ENCODE peak calls at places on chromosomes 6 and 20, in eight cellular contexts. B is tibial nerve, S is heart right ventricle, F is psoas muscle, X is PC-3, C is heart left ventricle, L is aorta, N is stomach. G is an unnamed sample.

GRCh38 chr6:143405381-143406154 is 44.9 kb downstream of the ADAT2 start:
- DNase-seq in C (no peak), S (no peak), L (no peak), B (no peak), F (no peak), N (no peak), X (peak; percentile 19), G (no peak)

GRCh38 chr6:109082178-109082577 is 12.5 kb downstream of the SESN1 start:
- DNase-seq in X (no peak), N (no peak), F (no peak), B (no peak), L (no peak), C (no peak), S (no peak), G (no peak)

GRCh38 chr6:98384766-98385165 is 449.6 kb upstream of the POU3F2 start:
- DNase-seq in N (no peak), L (no peak), X (no peak), C (no peak), S (no peak), B (no peak), F (no peak), G (peak; percentile 19)

GRCh38 chr6:134029495-134030455 is 22.6 kb downstream of the SLC2A12 start:
- DNase-seq in F (no peak), L (no peak), N (no peak), C (no peak), X (peak; percentile 69), B (no peak), S (no peak), G (no peak)

GRCh38 chr6:159074120-159074684 is 29.4 kb upstream of the TAGAP start:
- DNase-seq in S (no peak), F (no peak), L (no peak), B (peak; percentile 33), X (peak; percentile 6), C (no peak), N (no peak), G (peak; percentile 54)

GRCh38 chr6:64838726-64839125 is 868.3 kb downstream of the EYS start:
- DNase-seq in N (no peak), L (no peak), F (no peak), B (no peak), S (no peak), C (no peak), X (peak; percentile 25), G (no peak)

GRCh38 chr6:8192067-8192466 is 89.7 kb upstream of the EEF1E1 start:
- DNase-seq in S (no peak), F (no peak), N (no peak), C (no peak), X (no peak), B (no peak), L (no peak), G (peak; percentile 36)

GRCh38 chr6:27296106-27296783 is 15.8 kb downstream of the POM121L2 start:
- DNase-seq in F (no peak), B (no peak), L (no peak), S (no peak), X (peak; percentile 55), N (no peak), C (no peak), G (peak; percentile 91)

GRCh38 chr6:107361568-107362270 is 97.6 kb downstream of the PDSS2 start:
- DNase-seq in N (no peak), X (peak; percentile 16), L (no peak), C (no peak), B (no peak), S (no peak), F (no peak), G (peak; percentile 34)

GRCh38 chr6:53694800-53695394 is 29.3 kb upstream of the KLHL31 start:
- DNase-seq in F (no peak), B (no peak), S (no peak), X (no peak), C (no peak), N (no peak), L (no peak), G (no peak)

GRCh38 chr6:136717297-136717990 is 74.8 kb downstream of the MAP3K5 start:
- DNase-seq in C (no peak), L (no peak), F (no peak), B (no peak), S (no peak), X (no peak), N (no peak), G (no peak)

GRCh38 chr20:19974621-19975435 is 42.3 kb upstream of the NAA20 start:
- DNase-seq in B (peak; percentile 73), N (peak; percentile 88), C (peak; percentile 90), S (peak; percentile 85), X (peak; percentile 87), L (peak; percentile 94), F (peak; percentile 95), G (no peak)

GRCh38 chr20:13753436-13754036 is 31.2 kb downstream of the ESF1 start:
- DNase-seq in C (no peak), F (no peak), S (no peak), L (no peak), B (no peak), X (no peak), N (no peak), G (no peak)

DNA sequence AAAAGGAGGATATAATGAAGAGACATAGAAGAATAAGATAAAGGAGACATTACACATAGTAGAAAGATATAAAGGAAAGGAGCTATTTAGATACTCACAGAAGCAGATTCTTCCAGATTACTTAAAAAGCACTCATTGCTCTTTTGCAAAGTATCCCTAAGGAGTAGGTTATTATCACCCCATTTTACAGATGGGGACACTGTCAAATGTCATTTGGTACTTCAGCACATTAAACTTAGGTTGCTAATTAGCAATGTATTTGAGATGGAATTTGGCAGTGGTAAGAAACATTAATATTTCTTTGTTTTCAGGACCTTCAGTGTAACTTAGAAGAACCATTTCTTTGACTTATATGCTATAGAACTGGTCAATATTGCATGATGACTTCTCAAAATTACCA is 11.9 kb upstream of the HIVEP1 start:
- DNase-seq in N (no peak), C (no peak), L (no peak), X (no peak), F (no peak), B (no peak), S (no peak), G (no peak)
- H3K4me1 ChIP-seq in N (no peaks in the 10 kb centered on the region), C (no peaks in the 10 kb centered on the region), L (no peaks in the 10 kb centered on the region), X (peaks cover under 1% of the 10 kb centered on the region), F (no peaks in the 10 kb centered on the region), B (no peaks in the 10 kb centered on the region), S (no peaks in the 10 kb centered on the region), G (no peaks in the 10 kb centered on the region)

GRCh38 chr20:17872434-17872833 is 96.2 kb downstream of the SNX5 start:
- DNase-seq in S (no peak), F (no peak), N (no peak), C (no peak), X (no peak), L (peak; percentile 28), B (no peak), G (no peak)
- H3K4me1 ChIP-seq in S (peaks cover 21% of the 10 kb centered on the region), F (no peaks in the 10 kb centered on the region), N (peaks cover 33% of the 10 kb centered on the region), C (peaks cover 48% of the 10 kb centered on the region), X (peaks cover 17% of the 10 kb centered on the region), L (no peaks in the 10 kb centered on the region), B (no peaks in the 10 kb centered on the region), G (peaks cover 12% of the 10 kb centered on the region)

GRCh38 chr20:59019217-59019616 is at the start of gene TUBB1:
- DNase-seq in F (no peak), L (no peak), B (no peak), S (no peak), X (no peak), N (no peak), C (no peak), G (no peak)
- H3K4me1 ChIP-seq in F (no peaks in the 10 kb centered on the region), L (no peaks in the 10 kb centered on the region), B (no peaks in the 10 kb centered on the region), S (peaks cover 25% of the 10 kb centered on the region), X (peaks cover 17% of the 10 kb centered on the region), N (no peaks in the 10 kb centered on the region), C (peaks cover 24% of the 10 kb centered on the region), G (no peaks in the 10 kb centered on the region)

GRCh38 chr6:13263669-13264068 is 64.7 kb downstream of the TBC1D7 start:
- DNase-seq in X (no peak), S (no peak), N (no peak), L (no peak), B (no peak), C (no peak), F (no peak), G (no peak)
- H3K4me1 ChIP-seq in X (no peaks in the 10 kb centered on the region), S (no peaks in the 10 kb centered on the region), N (no peaks in the 10 kb centered on the region), L (peaks cover 7% of the 10 kb centered on the region), B (no peaks in the 10 kb centered on the region), C (peaks cover 3% of the 10 kb centered on the region), F (no peaks in the 10 kb centered on the region), G (peaks cover 7% of the 10 kb centered on the region)

GRCh38 chr20:3039426-3039825 is 4.0 kb upstream of the GNRH2 start:
- DNase-seq in B (no peak), X (no peak), N (no peak), C (no peak), F (no peak), L (no peak), S (no peak), G (no peak)
- H3K4me1 ChIP-seq in B (no peaks in the 10 kb centered on the region), X (peaks cover 10% of the 10 kb centered on the region), N (peaks cover 8% of the 10 kb centered on the region), C (peaks cover 19% of the 10 kb centered on the region), F (no peaks in the 10 kb centered on the region), L (no peaks in the 10 kb centered on the region), S (peaks cover 4% of the 10 kb centered on the region), G (no peaks in the 10 kb centered on the region)

DNA sequence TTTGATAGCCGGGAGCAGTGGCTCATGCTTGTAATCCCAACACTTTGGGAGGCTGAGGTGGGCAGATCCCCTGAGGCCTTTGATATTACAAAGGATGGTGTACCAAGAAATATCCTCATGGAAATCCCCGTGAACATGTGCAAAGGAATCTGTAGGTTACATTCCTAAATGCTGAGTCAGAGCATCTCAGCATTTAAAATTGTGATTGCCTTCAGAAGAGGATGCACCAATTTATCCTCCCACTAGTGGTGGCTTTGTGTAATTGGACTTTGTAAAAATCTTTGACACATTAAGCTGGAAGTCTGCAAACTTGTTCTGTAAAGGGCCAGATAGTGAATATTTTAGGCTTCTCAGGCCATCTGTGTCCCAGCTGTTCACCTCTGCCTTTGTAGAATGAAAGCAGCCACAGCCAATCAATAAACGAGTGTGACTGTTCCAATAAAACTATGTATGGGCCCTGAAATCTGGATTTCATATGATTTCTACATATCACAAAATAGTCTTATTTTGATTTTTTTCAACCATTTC is 11.8 kb downstream of the TMEM14B start:
- DNase-seq in L (no peak), X (peak; percentile 99), N (no peak), C (no peak), F (no peak), B (no peak), S (no peak), G (peak; percentile 34)
- H3K4me1 ChIP-seq in L (no peaks in the 10 kb centered on the region), X (peaks cover 29% of the 10 kb centered on the region), N (no peaks in the 10 kb centered on the region), C (peaks cover 8% of the 10 kb centered on the region), F (peaks cover 8% of the 10 kb centered on the region), B (no peaks in the 10 kb centered on the region), S (peaks cover 7% of the 10 kb centered on the region), G (no peaks in the 10 kb centered on the region)